ENCODE peak calls at places on chromosomes 7 and 10, in seven cellular contexts. Q, D, U, T, O, V and H are unnamed samples.

GRCh38 chr7:101542527-101543241 is 86.4 kb downstream of the MYL10 start:
- DNase-seq in U (no peak), O (peak; percentile 70), Q (peak; percentile 78), T (peak; percentile 74), V (peak; percentile 85), D (no peak), H (peak; percentile 81)

GRCh38 chr10:1571587-1572237 is 165.6 kb downstream of the ADARB2 start:
- DNase-seq in U (no peak), D (no peak), Q (no peak), O (no peak), T (no peak), V (no peak), H (no peak)

GRCh38 chr10:96586419-96587254 is at the start of gene TM9SF3:
- DNase-seq in O (peak; percentile 97), U (peak; percentile 97), Q (peak; percentile 89), V (peak; percentile 84), T (peak; percentile 94), D (peak; percentile 59), H (peak; percentile 95)

GRCh38 chr10:117537436-117537903 is 5.1 kb upstream of the EMX2 start:
- DNase-seq in T (no peak), D (no peak), U (no peak), Q (peak; percentile 86), V (peak; percentile 66), O (peak; percentile 91), H (no peak)

GRCh38 chr10:239109-239508 is 103.9 kb downstream of the ZMYND11 start:
- DNase-seq in V (no peak), Q (no peak), O (no peak), U (no peak), D (no peak), T (no peak), H (no peak)

GRCh38 chr10:52466464-52466863 is 152.4 kb downstream of the DKK1 start:
- DNase-seq in T (no peak), D (no peak), O (no peak), V (no peak), U (peak; percentile 45), Q (no peak), H (no peak)

GRCh38 chr10:50585921-50586739 is 37.6 kb downstream of the SGMS1 start:
- DNase-seq in U (no peak), V (no peak), D (no peak), Q (no peak), O (peak; percentile 50), T (no peak), H (no peak)

GRCh38 chr10:62618576-62619408 is 185.7 kb upstream of the ADO start:
- DNase-seq in U (peak; percentile 82), V (no peak), Q (no peak), O (peak; percentile 88), T (no peak), D (no peak), H (no peak)

GRCh38 chr10:8379906-8380832 is 325.7 kb downstream of the GATA3 start:
- DNase-seq in T (no peak), O (no peak), D (no peak), V (no peak), Q (no peak), U (no peak), H (no peak)

GRCh38 chr7:85522070-85522469 is 335.2 kb upstream of the SEMA3D start:
- DNase-seq in O (no peak), D (no peak), T (no peak), Q (no peak), U (no peak), V (no peak), H (no peak)

GRCh38 chr10:103772096-103772845 is 83.1 kb downstream of the SH3PXD2A start:
- DNase-seq in V (peak; percentile 74), D (no peak), T (peak; percentile 51), U (peak; percentile 91), O (peak; percentile 95), Q (peak; percentile 42), H (peak; percentile 72)

GRCh38 chr7:77799078-77799964 is 748 bp downstream of the PHTF2 start:
- DNase-seq in U (peak; percentile 59), V (peak; percentile 56), O (peak; percentile 43), Q (peak; percentile 69), D (no peak), T (peak; percentile 8), H (peak; percentile 38)

GRCh38 chr7:27107391-27107900 is 5.0 kb upstream of the HOXA2 start:
- DNase-seq in D (no peak), U (no peak), O (no peak), V (no peak), T (no peak), Q (no peak), H (no peak)

GRCh38 chr10:119479532-119479931 is 63.0 kb downstream of the RGS10 start:
- DNase-seq in T (no peak), U (no peak), D (no peak), Q (no peak), O (no peak), V (no peak), H (no peak)

GRCh38 chr10:31929986-31930675 is 1.5 kb upstream of the ARHGAP12 start:
- DNase-seq in O (peak; percentile 16), T (no peak), V (no peak), D (no peak), Q (no peak), U (no peak), H (peak; percentile 73)

GRCh38 chr7:27112960-27113949 is 10.8 kb upstream of the HOXA2 start:
- DNase-seq in U (peak; percentile 79), Q (no peak), T (no peak), D (no peak), O (no peak), V (no peak), H (no peak)

GRCh38 chr7:132081686-132082085 is 494.6 kb downstream of the PLXNA4 start:
- DNase-seq in O (no peak), D (no peak), V (no peak), U (no peak), T (no peak), Q (no peak), H (no peak)

GRCh38 chr10:129074939-129075338 is 392.1 kb upstream of the MGMT start:
- DNase-seq in D (peak; percentile 67), O (no peak), U (no peak), T (no peak), V (no peak), Q (no peak), H (peak; percentile 8)

GRCh38 chr10:16644146-16644545 is 122.5 kb upstream of the C1QL3 start:
- DNase-seq in O (no peak), V (no peak), T (no peak), U (no peak), Q (no peak), D (no peak), H (no peak)

GRCh38 chr7:133771778-133772421 is 355.2 kb upstream of the LRGUK start:
- DNase-seq in U (no peak), O (no peak), T (no peak), Q (no peak), V (no peak), D (no peak), H (no peak)

GRCh38 chr7:130154501-130155317 is 50.5 kb downstream of the TMEM209 start:
- DNase-seq in V (peak; percentile 31), O (no peak), D (peak; percentile 88), T (no peak), U (no peak), Q (peak; percentile 90), H (no peak)

GRCh38 chr7:121504478-121504877 is 108.4 kb upstream of the FAM3C start:
- DNase-seq in D (no peak), T (no peak), U (peak; percentile 68), Q (no peak), O (peak; percentile 82), V (no peak), H (no peak)